ENCODE peak calls at places on chromosomes 16 and 17, in six cellular contexts. O, T, B, H, M and S are unnamed samples.

GRCh38 chr16:15899538-15900100 is 11.2 kb upstream of the CEP20 start:
- DNase-seq in M (peak), T (no peak), B (peak), O (no peak), H (peak), S (peak)

GRCh38 chr17:68526548-68526947 is 14.3 kb downstream of the PRKAR1A start:
- DNase-seq in M (no peak), B (no peak), O (no peak), H (no peak), T (no peak), S (no peak)

GRCh38 chr16:82641336-82641984 is 14.7 kb downstream of the CDH13 start:
- DNase-seq in M (peak), H (peak), B (no peak), T (no peak), O (no peak), S (peak)

GRCh38 chr16:3979070-3979469 is 98.6 kb upstream of the CREBBP start:
- DNase-seq in B (no peak), M (no peak), H (no peak), T (no peak), O (no peak), S (no peak)

GRCh38 chr16:87233928-87234327 is 83.3 kb downstream of the C16orf95 start:
- DNase-seq in B (no peak), M (peak), H (no peak), T (no peak), O (no peak), S (peak)

GRCh38 chr17:60091908-60092331 is 13.2 kb upstream of the HEATR6 start:
- DNase-seq in T (no peak), M (peak), B (peak), O (no peak), H (peak), S (peak)

GRCh38 chr17:58521680-58522079 is 7.2 kb upstream of the MTMR4 start:
- DNase-seq in B (no peak), O (no peak), M (no peak), T (no peak), H (no peak), S (no peak)

GRCh38 chr17:40106760-40107265 is 6.4 kb upstream of the NR1D1 start:
- DNase-seq in O (no peak), M (no peak), B (no peak), H (no peak), T (no peak), S (no peak)

GRCh38 chr16:80123189-80123588 is 417.6 kb upstream of the DYNLRB2 start:
- DNase-seq in B (no peak), O (no peak), H (no peak), T (no peak), M (peak), S (peak)

GRCh38 chr17:65099941-65100315 is 37.2 kb upstream of the RGS9 start:
- DNase-seq in B (no peak), H (peak), O (no peak), M (peak), T (peak), S (peak)

GRCh38 chr17:75632863-75633483 is at the start of gene SMIM5:
- DNase-seq in H (peak), T (peak), M (peak), O (peak), B (peak), S (peak)

GRCh38 chr17:75632428-75632827 is 806 bp upstream of the SMIM5 start:
- DNase-seq in H (no peak), O (no peak), M (no peak), B (no peak), T (no peak), S (no peak)

GRCh38 chr17:75634376-75634740 is 1.1 kb downstream of the SMIM5 start:
- DNase-seq in B (no peak), M (no peak), H (no peak), T (no peak), O (no peak), S (no peak)

GRCh38 chr17:75634754-75635609 is 1.7 kb downstream of the SMIM5 start:
- DNase-seq in M (no peak), B (no peak), H (no peak), O (no peak), T (no peak), S (no peak)

GRCh38 chr17:75633484-75634375 is 496 bp downstream of the SMIM5 start:
- DNase-seq in B (peak), M (peak), H (peak), O (peak), T (peak), S (peak)
- TF ChIP-seq CTCF in B (peak), M (peak), H (peak), O (peak), T (peak), S (peak)

GRCh38 chr16:8941718-8942344 is 21.9 kb downstream of the USP7 start:
- DNase-seq in M (no peak), O (no peak), H (no peak), B (no peak), T (no peak), S (no peak)

GRCh38 chr16:8946544-8946943 is 17.2 kb downstream of the USP7 start:
- DNase-seq in B (no peak), H (no peak), O (no peak), M (peak), T (no peak), S (no peak)

GRCh38 chr16:8945626-8946296 is 17.9 kb downstream of the USP7 start:
- DNase-seq in T (no peak), M (no peak), B (no peak), O (no peak), H (no peak), S (no peak)

GRCh38 chr16:8943001-8943763 is 20.5 kb downstream of the USP7 start:
- DNase-seq in B (no peak), T (no peak), H (no peak), O (no peak), M (no peak), S (no peak)

GRCh38 chr16:8944113-8944765 is 19.5 kb downstream of the USP7 start:
- DNase-seq in B (no peak), T (no peak), H (no peak), M (no peak), O (no peak), S (no peak)
- H3K4me3 ChIP-seq in B (no peak), T (peak), H (no peak), M (no peak), O (no peak), S (no peak)

DNA sequence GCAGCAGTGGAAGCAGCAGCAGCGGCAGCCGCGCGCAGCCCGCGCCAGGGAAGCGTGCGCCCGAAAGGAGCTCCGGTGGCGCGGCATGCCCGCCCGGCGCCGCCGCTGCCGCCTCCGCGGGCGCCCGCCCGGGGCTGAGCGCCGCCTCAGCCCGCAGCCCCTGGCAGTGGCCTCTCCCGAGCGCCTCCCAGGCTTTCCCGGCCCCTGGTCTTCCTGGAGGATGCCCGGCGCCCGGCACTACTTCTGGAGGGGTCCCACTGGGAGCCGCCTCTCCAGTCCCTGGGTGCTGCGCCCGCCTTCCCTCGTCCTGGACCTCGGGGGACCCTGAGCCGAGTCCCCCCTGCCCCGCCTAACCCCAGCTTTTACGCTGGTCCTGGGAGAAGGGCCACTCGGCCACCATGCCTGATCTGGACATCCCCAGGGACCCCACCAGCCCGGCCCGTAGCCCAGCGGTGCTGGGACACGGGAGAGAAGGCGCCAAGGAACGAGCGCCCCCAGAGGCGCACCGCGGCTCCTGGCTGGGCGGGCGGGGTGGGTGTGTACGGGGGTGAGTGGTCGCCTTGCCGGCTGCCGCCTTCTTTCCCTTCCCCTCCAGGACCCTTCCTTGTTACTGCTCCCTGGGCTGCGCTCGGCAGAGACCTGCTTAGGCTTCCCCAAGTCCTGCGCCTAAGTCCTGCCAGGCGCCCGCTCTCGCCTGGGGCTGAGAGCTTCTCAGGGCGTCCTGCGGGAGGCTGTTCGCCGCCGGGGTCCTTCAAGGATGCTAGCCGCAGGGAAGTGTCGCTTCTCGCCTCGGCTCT is 713 bp downstream of the ASIC2 start:
- DNase-seq in M (peak), O (no peak), H (peak), T (no peak), B (no peak), S (peak)
- TF ChIP-seq CTCF in M (peak), O (no peak), H (peak), T (peak), B (no peak), S (no peak)

GRCh38 chr17:33513769-33514168 is 220.7 kb upstream of the ASIC2 start:
- DNase-seq in B (no peak), M (no peak), O (no peak), T (no peak), H (no peak), S (no peak)

GRCh38 chr17:33512113-33512512 is 219.0 kb upstream of the ASIC2 start:
- DNase-seq in T (no peak), B (no peak), H (no peak), M (no peak), O (no peak), S (no peak)

GRCh38 chr17:33516645-33517044 is 223.6 kb upstream of the ASIC2 start:
- DNase-seq in T (no peak), B (no peak), O (no peak), M (no peak), H (no peak), S (no peak)

GRCh38 chr17:33515974-33516373 is 222.9 kb upstream of the ASIC2 start:
- DNase-seq in B (no peak), M (no peak), H (no peak), T (no peak), O (no peak), S (no peak)

DNA sequence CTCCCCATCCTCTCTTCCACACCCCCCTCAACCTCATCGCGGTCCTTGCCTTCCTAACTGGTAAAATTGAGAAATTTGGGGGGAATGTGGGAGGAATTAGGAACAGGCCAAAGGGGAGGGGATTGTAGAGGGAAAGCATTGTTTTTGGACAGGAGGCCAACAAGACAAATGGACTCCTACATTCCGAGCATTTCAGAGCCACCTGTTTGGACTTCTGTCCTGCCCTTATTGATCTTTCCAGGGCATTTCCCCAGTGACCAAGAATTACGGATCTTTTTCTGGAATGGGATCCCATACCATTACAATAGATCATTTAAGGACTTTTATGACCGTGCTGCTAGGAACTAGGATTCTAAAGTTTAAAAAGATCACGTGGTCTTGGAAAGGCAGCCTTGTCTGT is 221.3 kb upstream of the ASIC2 start:
- DNase-seq in H (no peak), O (no peak), T (no peak), M (no peak), B (no peak), S (no peak)
- H3K4me3 ChIP-seq in H (no peak), O (no peak), T (no peak), M (no peak), B (no peak), S (no peak)

DNA sequence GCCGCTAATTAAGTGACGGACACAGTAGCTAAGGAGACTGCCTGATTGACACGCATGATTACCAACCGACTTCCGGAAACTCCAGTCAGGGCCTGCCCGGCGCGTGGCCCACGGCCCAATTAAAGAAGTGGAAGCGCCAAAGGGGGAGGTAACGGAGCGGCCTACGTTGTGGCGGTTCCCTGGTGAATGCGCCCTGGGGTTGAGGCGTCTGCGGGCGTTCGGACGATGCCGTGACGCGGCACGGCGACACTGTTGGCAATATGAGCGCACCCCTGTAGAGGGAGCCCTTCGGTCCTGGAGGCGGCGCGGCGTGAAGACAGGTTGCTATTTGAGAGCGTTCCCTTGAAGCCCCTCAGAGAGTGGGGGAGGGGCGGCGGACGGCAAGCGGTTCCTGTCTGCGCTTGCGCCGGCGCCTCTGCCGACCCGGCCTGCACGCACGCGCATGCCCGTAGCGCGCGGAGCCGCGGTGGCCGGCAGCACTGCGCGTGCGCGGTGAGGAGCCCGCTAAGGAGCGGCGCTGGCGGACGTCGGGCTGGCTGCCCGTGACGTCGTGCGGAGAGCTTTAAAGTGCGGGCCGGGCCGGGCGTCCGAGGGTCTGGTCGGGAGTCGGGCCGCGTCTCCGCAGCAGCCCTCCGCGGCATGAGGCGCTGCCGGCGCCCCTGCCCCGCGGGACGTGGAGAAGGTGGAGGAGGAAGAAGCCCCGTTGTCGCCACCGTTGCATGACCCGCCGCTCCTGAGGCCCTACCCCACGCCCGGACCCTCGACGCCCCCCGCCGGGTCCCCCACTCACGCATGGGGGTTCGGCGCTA is at the start of gene ALKBH5:
- DNase-seq in O (peak), M (peak), T (peak), H (peak), B (peak), S (peak)
- TF ChIP-seq CTCF in O (peak), M (peak), T (peak), H (no peak), B (peak), S (peak)

DNA sequence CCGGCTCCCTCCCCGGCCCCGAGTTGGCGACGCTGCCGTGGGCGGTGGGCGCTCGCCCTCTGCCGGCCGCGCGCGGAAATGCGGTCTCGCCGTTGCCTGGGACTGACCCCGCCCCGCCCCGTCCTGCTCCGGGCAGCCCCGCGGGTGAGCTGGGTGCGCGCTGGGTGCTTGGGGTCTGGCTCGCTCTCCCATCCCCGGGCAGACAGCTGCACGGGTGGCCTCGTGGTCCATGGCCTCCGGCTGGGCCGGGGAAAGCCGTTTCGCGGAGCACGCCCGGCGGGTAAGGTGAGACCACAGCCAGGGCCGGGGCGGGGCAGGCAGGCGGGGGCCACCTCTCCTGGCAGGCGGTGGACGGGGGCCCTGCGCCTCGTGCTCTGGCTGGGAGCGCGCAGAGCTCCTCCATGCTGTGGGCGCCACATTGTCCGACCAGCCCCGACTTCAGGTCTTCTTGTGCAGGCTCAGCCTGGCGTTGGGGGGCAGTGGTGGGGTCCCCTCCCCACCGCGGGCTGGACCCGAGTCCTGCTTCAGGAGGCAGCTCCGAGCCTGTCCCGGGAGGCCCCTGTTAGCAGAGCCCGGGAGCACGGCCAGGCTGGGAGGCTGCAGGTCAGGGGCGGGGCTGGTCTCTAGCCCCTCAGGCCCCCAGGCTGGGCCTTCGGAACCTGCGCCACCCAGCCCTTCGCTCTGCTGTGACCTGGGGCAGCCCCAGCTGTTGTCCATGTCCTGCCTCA is 7.0 kb upstream of the C1QTNF8 start:
- DNase-seq in H (peak), M (peak), T (no peak), O (no peak), B (no peak), S (peak)
- H3K4me3 ChIP-seq in H (no peak), M (no peak), T (peak), O (no peak), B (no peak), S (no peak)

GRCh38 chr17:45305532-45306087 is 11.2 kb downstream of the MAP3K14 start:
- DNase-seq in H (no peak), T (no peak), O (no peak), B (no peak), M (peak), S (peak)

GRCh38 chr17:45307290-45308015 is 9.4 kb downstream of the MAP3K14 start:
- DNase-seq in T (no peak), O (no peak), H (peak), B (no peak), M (peak), S (peak)

GRCh38 chr17:45308016-45308365 is 8.8 kb downstream of the MAP3K14 start:
- DNase-seq in T (no peak), B (no peak), M (no peak), O (no peak), H (no peak), S (no peak)

GRCh38 chr17:45306094-45306493 is 10.7 kb downstream of the MAP3K14 start:
- DNase-seq in H (no peak), M (no peak), B (no peak), O (no peak), T (no peak), S (no peak)

DNA sequence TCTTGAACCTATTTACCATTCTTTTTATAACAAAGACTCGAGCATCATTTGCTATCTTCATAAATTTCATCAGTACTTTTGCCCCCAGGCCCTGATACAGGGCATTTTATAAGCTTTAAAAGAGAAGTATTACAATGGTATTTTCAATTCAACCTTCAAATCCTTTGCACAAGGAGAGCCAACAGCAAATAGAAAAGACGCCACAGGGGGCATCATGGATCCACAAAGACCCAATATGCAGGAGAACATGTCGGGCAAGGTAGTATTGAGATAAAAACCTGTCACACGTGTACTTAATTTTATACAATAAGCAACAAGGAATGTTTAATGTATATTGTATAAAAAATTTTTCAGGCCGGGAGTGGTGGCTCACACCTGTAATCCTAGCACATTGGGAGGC is 10.2 kb downstream of the MAP3K14 start:
- DNase-seq in H (no peak), O (no peak), B (no peak), M (no peak), T (no peak), S (no peak)
- TF ChIP-seq CTCF in H (no peak), O (no peak), B (no peak), M (no peak), T (no peak), S (no peak)

GRCh38 chr17:80396680-80397387 is 18.1 kb upstream of the ENDOV start:
- DNase-seq in O (no peak), M (no peak), B (no peak), H (no peak), T (no peak), S (no peak)
- H3K4me3 ChIP-seq in O (no peak), M (no peak), B (no peak), H (no peak), T (no peak), S (no peak)

GRCh38 chr16:73210084-73210483 is 162.2 kb upstream of the ZFHX3 start:
- DNase-seq in H (no peak), O (no peak), B (no peak), M (no peak), T (no peak), S (no peak)
- TF ChIP-seq CTCF in H (no peak), O (no peak), B (no peak), M (no peak), T (no peak), S (no peak)

DNA sequence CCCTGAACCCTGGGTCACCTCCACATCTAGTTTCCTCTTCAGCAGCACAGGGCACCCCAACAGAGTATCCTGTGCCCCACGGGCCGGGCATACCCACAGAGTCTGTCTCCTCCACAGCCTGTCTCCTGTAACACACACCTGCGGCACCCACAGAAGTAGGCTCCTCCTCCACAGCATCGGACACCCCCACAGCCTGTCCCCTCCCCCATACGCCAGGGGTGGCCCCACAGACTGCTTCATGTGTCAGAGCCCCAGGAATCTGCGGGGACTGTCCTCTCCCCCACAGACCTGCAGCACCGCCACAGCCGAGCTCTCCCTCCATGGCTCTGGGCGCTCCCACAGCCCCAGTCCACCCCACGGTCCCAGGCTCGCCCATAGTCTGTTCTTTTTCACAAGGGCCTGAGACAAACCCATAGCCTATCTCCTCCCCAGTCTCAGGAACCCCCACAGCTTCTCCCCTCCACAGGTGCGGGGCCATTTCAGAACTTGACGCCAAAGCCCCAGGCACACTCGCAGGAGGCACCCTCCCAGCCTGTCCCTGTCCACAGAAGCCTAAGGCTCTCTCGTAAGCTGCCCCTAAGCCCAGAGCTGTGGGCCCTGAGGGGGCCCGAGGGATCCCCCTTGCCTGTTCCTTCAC is 1.4 kb downstream of the KIAA0753 start:
- DNase-seq in H (peak), T (no peak), M (no peak), O (no peak), B (no peak), S (no peak)
- H3K4me3 ChIP-seq in H (peak), T (peak), M (peak), O (peak), B (peak), S (peak)